ENCODE peak calls at places on chromosomes 11 and 22, in ten cellular contexts. B is lung; F is fibroblast of the aortic adventitia; X is fibroblast of lung; S is CD4-positive, alpha-beta T cell; C is CD8-positive, alpha-beta T cell; H is thyroid gland; R is RWPE1; N is dorsolateral prefrontal cortex; K is GM23338. V is an unnamed sample.

GRCh38 chr11:10778217-10778970 is 27.3 kb downstream of the CTR9 start:
- DNase-seq in B (no peak), F (peak; percentile 85), X (peak; percentile 86), S (no peak), C (no peak), H (peak; percentile 14), R (no peak), N (peak; percentile 38), K (no peak), V (no peak)

GRCh38 chr11:125062931-125063428 is at the start of gene SLC37A2:
- DNase-seq in B (peak; percentile 59), F (peak; percentile 47), X (peak; percentile 61), S (no peak), C (peak; percentile 51), H (peak; percentile 68), R (peak; percentile 61), N (no peak), K (peak; percentile 80), V (peak; percentile 64)

GRCh38 chr11:92707173-92707619 is 262.3 kb upstream of the MTNR1B start:
- DNase-seq in B (no peak), F (peak; percentile 25), X (no peak), S (no peak), C (no peak), H (peak; percentile 76), R (peak; percentile 67), N (no peak), K (no peak), V (no peak)

GRCh38 chr11:413120-414081 is 1.4 kb downstream of the SIGIRR start:
- DNase-seq in B (no peak), F (no peak), X (no peak), S (no peak), C (peak; percentile 18), H (peak; percentile 52), R (no peak), N (no peak), K (no peak), V (no peak)

GRCh38 chr11:86162257-86162656 is 82.3 kb upstream of the EED start:
- DNase-seq in B (no peak), F (peak; percentile 94), X (peak; percentile 92), S (no peak), C (no peak), H (peak; percentile 8), R (no peak), N (peak; percentile 67), K (no peak), V (no peak)

GRCh38 chr22:50274311-50274710 is 4.1 kb upstream of the MAPK11 start:
- DNase-seq in B (no peak), F (peak; percentile 59), X (peak; percentile 59), S (no peak), C (no peak), H (peak; percentile 71), R (peak; percentile 45), N (peak; percentile 76), K (peak; percentile 60), V (no peak)

GRCh38 chr11:13713982-13714381 is 45.5 kb downstream of the FAR1 start:
- DNase-seq in B (no peak), F (no peak), X (no peak), S (no peak), C (no peak), H (no peak), R (no peak), N (no peak), K (no peak), V (no peak)

GRCh38 chr22:17549183-17549582 is 14.1 kb upstream of the SLC25A18 start:
- DNase-seq in B (no peak), F (no peak), X (no peak), S (no peak), C (no peak), H (no peak), R (no peak), N (no peak), K (no peak), V (no peak)

GRCh38 chr22:20221421-20222340 is 46.4 kb downstream of the RTN4R start:
- DNase-seq in B (no peak), F (no peak), X (no peak), S (no peak), C (no peak), H (peak; percentile 72), R (no peak), N (no peak), K (no peak), V (no peak)

GRCh38 chr11:69562302-69562701 is 78.7 kb upstream of the CCND1 start:
- DNase-seq in B (no peak), F (no peak), X (no peak), S (no peak), C (no peak), H (no peak), R (no peak), N (no peak), K (no peak), V (no peak)

GRCh38 chr22:36332623-36333331 is 55.0 kb downstream of the MYH9 start:
- DNase-seq in B (no peak), F (peak; percentile 45), X (peak; percentile 91), S (peak; percentile 47), C (peak; percentile 67), H (peak; percentile 83), R (peak; percentile 82), N (no peak), K (no peak), V (no peak)

GRCh38 chr11:1054143-1055108 is 17.9 kb upstream of the MUC6 start:
- DNase-seq in B (no peak), F (peak; percentile 54), X (no peak), S (no peak), C (peak; percentile 4), H (no peak), R (no peak), N (no peak), K (no peak), V (no peak)

GRCh38 chr22:35589071-35589735 is 27.9 kb downstream of the MB start:
- DNase-seq in B (peak; percentile 39), F (peak; percentile 83), X (peak; percentile 79), S (no peak), C (no peak), H (no peak), R (peak; percentile 87), N (no peak), K (no peak), V (no peak)

GRCh38 chr11:7694953-7695271 is 11.4 kb downstream of the OVCH2 start:
- DNase-seq in B (no peak), F (no peak), X (no peak), S (no peak), C (no peak), H (no peak), R (no peak), N (no peak), K (no peak), V (no peak)
- TF ChIP-seq CTCF in B (no peak), F (no peak), X (no peak), S (no peak), C (peak; percentile 8), H (no peak), R (peak; percentile 34), N (no peak), K (no peak), V (no peak)

GRCh38 chr22:22141031-22141430 is 103.6 kb upstream of the VPREB1 start:
- DNase-seq in B (no peak), F (no peak), X (no peak), S (no peak), C (no peak), H (no peak), R (no peak), N (no peak), K (no peak), V (no peak)

GRCh38 chr22:22148905-22149304 is 95.7 kb upstream of the VPREB1 start:
- DNase-seq in B (no peak), F (no peak), X (no peak), S (no peak), C (no peak), H (no peak), R (no peak), N (no peak), K (no peak), V (no peak)

GRCh38 chr22:22141771-22142591 is 102.6 kb upstream of the VPREB1 start:
- DNase-seq in B (no peak), F (peak; percentile 9), X (no peak), S (no peak), C (no peak), H (no peak), R (no peak), N (no peak), K (no peak), V (no peak)

GRCh38 chr22:22143448-22143847 is 101.1 kb upstream of the VPREB1 start:
- DNase-seq in B (no peak), F (no peak), X (no peak), S (no peak), C (no peak), H (no peak), R (no peak), N (no peak), K (no peak), V (no peak)

DNA sequence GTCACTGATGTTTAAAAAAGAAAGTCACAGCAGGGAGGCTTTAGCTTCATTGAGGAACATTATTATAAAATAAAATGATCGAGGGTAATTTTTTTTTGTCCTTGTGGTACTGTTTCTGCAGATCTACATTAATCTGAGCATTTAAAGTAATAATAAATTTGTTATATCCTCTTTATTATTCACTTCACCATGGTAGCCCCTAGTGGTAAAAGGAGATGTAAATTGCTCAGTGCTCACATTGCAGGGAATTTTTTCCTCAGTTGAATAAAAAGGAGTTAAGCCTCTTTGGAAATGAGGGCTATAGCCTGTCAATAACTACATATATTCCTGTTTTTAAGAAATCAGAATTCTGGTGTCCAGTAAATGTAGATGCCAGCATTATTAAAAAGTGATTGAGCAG is 99.7 kb upstream of the VPREB1 start:
- DNase-seq in B (no peak), F (peak; percentile 25), X (no peak), S (no peak), C (no peak), H (no peak), R (no peak), N (no peak), K (peak; percentile 36), V (no peak)
- TF ChIP-seq CTCF in B (no peak), F (peak; percentile 39), X (peak; percentile 22), S (no peak), C (no peak), H (no peak), R (no peak), N (no peak), K (peak; percentile 45), V (no peak)

GRCh38 chr11:38411149-38411548 is 1813.1 kb upstream of the RAG2 start:
- DNase-seq in B (no peak), F (no peak), X (no peak), S (no peak), C (no peak), H (no peak), R (no peak), N (no peak), K (peak; percentile 8), V (no peak)
- TF ChIP-seq CTCF in B (no peak), F (no peak), X (peak; percentile 13), S (no peak), C (no peak), H (no peak), R (peak; percentile 9), N (no peak), K (peak; percentile 18), V (no peak)

DNA sequence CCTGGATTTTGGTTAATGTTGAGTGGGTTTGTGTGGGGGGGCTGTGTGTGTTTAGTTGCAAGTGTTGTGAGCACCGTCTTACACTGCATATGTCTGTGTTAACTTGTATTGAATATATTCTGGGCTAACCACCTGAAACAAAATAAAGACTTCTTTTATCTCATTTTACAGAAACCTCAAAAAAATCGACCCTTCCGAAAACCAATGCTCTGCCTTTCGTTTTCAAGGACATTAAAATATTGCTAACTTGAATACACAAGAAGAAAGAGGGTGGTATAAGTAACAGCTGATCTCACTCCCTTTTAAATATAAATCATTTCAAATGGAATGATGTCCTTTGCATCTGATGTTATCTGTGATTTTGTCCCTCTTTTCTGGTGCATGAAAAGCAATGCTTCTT is 192.3 kb upstream of the BLID start:
- DNase-seq in B (no peak), F (no peak), X (no peak), S (no peak), C (no peak), H (no peak), R (no peak), N (no peak), K (no peak), V (no peak)
- TF ChIP-seq CTCF in B (no peak), F (no peak), X (no peak), S (no peak), C (no peak), H (no peak), R (no peak), N (no peak), K (no peak), V (no peak)